ENCODE peak calls at places on chromosome 12, in four cellular contexts. D, M, J and H are unnamed samples.

GRCh38 chr12:30753761-30754382 is 879 bp downstream of the CAPRIN2 start:
- DNase-seq in M (no peak), D (peak; percentile 49), J (no peak), H (no peak)

GRCh38 chr12:110035534-110036104 is 12.7 kb downstream of the C12orf76 start:
- DNase-seq in M (peak; percentile 67), D (no peak), J (no peak), H (no peak)

GRCh38 chr12:89950421-89950820 is 241.8 kb upstream of the ATP2B1 start:
- DNase-seq in D (no peak), J (no peak), M (no peak), H (no peak)

GRCh38 chr12:34218193-34219045 is 196.1 kb downstream of the ALG10 start:
- DNase-seq in D (peak; percentile 87), J (peak; percentile 56), M (peak; percentile 64), H (peak; percentile 1)

GRCh38 chr12:121114019-121114639 is 18.5 kb upstream of the P2RX7 start:
- DNase-seq in M (no peak), J (no peak), D (no peak), H (no peak)

GRCh38 chr12:67519824-67520433 is 128.6 kb upstream of the DYRK2 start:
- DNase-seq in D (peak; percentile 94), M (no peak), J (no peak), H (no peak)

GRCh38 chr12:63967358-63967757 is 122.9 kb downstream of the SRGAP1 start:
- DNase-seq in J (no peak), M (no peak), D (no peak), H (no peak)

GRCh38 chr12:3288690-3289089 is 202.3 kb upstream of the PRMT8 start:
- DNase-seq in J (no peak), M (no peak), D (no peak), H (no peak)

GRCh38 chr12:101001669-101002068 is 207.1 kb downstream of the ANO4 start:
- DNase-seq in D (no peak), M (no peak), J (no peak), H (peak; percentile 33)

GRCh38 chr12:118377005-118377890 is 893 bp downstream of the SUDS3 start:
- DNase-seq in J (no peak), M (no peak), D (peak; percentile 15), H (no peak)

GRCh38 chr12:76542908-76543307 is 16.7 kb downstream of the OSBPL8 start:
- DNase-seq in J (no peak), M (no peak), D (no peak), H (no peak)

GRCh38 chr12:94994312-94994711 is 9.2 kb downstream of the NDUFA12 start:
- DNase-seq in J (no peak), M (no peak), D (no peak), H (no peak)

GRCh38 chr12:106274575-106275081 is 26.8 kb upstream of the CKAP4 start:
- DNase-seq in J (no peak), M (peak; percentile 87), D (no peak), H (no peak)

GRCh38 chr12:69062838-69063237 is 129.9 kb upstream of the CPM start:
- DNase-seq in J (no peak), D (no peak), M (no peak), H (no peak)

GRCh38 chr12:14605401-14605989 is 37.8 kb upstream of the PLBD1 start:
- DNase-seq in J (no peak), D (peak; percentile 19), M (no peak), H (no peak)

GRCh38 chr12:131682511-131682895 is 28.4 kb upstream of the SFSWAP start:
- DNase-seq in M (no peak), D (no peak), J (no peak), H (no peak)

GRCh38 chr12:117334855-117335587 is 26.4 kb downstream of the NOS1 start:
- DNase-seq in J (no peak), D (no peak), M (no peak), H (no peak)

GRCh38 chr12:108457006-108457733 is 57.9 kb upstream of the FICD start:
- DNase-seq in M (peak; percentile 69), D (peak; percentile 91), J (peak; percentile 63), H (peak; percentile 34)

GRCh38 chr12:4011597-4011996 is 138.4 kb upstream of the PARP11 start:
- DNase-seq in D (no peak), J (no peak), M (peak; percentile 98), H (no peak)

DNA sequence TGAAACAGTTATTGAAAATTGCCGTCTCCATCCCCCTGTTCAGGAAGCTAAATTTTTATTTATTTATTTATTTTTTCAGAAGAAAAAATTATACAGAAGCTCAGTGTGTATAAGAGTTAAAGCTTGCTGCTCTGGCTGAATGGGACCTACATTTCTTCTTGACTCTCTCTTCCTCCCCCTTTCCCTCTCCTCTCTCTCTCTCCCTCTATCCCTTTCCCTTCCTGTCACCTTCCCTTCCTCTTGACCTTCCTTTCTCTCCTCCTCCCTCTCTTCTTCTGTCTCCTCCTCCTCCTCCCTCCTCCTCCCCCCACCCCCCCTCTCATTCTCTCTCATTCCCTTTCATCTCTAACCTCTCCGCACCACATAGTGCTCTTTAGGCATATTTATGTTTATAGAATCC is 39.1 kb downstream of the APAF1 start:
- DNase-seq in M (no peak), D (no peak), J (no peak), H (no peak)
- H2AFZ ChIP-seq in M (no peak overlapping the region), D (no peak overlapping the region), J (no peak overlapping the region), H (no peak overlapping the region)

GRCh38 chr12:93226356-93226755 is 151.4 kb upstream of the NUDT4 start:
- DNase-seq in M (no peak), D (no peak), J (no peak), H (no peak)

GRCh38 chr12:93219947-93220346 is 157.8 kb upstream of the NUDT4 start:
- DNase-seq in D (no peak), M (no peak), J (no peak), H (no peak)

GRCh38 chr12:93225094-93225493 is 152.6 kb upstream of the NUDT4 start:
- DNase-seq in D (no peak), M (no peak), J (no peak), H (no peak)

GRCh38 chr12:93221841-93222240 is 155.9 kb upstream of the NUDT4 start:
- DNase-seq in J (no peak), D (no peak), M (peak; percentile 71), H (no peak)

GRCh38 chr12:93223440-93224426 is 154.0 kb upstream of the NUDT4 start:
- DNase-seq in D (no peak), J (no peak), M (no peak), H (no peak)
- TF ChIP-seq JUNB in D (no peak), J (no peak), M (no peak), H (no peak)

GRCh38 chr12:51974646-51975045 is 23.1 kb downstream of the ACVR1B start:
- DNase-seq in M (no peak), J (no peak), D (no peak), H (no peak)
- H3K4me1 ChIP-seq in M (peaks cover 77% of the 10 kb centered on the region), J (peaks cover 44% of the 10 kb centered on the region), D (peaks cover 12% of the 10 kb centered on the region), H (peaks cover 30% of the 10 kb centered on the region)

DNA sequence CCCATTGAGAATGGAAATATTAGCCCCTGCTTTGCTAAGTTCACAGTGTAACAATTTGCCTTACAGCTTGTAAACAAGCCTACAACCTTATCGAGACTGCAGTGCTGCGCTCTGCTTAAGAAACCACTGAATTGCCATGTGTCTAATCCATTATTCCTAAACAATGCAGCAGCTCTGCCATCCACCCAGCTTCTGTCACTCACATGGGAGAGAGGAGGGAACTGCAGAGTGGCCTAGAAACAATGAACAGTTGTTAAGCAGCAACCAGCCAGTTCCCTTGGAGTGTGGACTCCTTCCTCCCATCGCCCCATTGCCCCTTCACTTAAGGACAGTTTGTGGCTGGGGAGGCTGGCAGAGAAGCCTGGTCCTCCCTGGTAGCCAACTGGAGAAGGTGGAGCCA is 42.9 kb downstream of the TESPA1 start:
- DNase-seq in D (no peak), M (no peak), J (no peak), H (no peak)
- H2AFZ ChIP-seq in D (peak overlapping the region; percentile 66), M (no peak overlapping the region), J (peak overlapping the region; percentile 34), H (no peak overlapping the region)

DNA sequence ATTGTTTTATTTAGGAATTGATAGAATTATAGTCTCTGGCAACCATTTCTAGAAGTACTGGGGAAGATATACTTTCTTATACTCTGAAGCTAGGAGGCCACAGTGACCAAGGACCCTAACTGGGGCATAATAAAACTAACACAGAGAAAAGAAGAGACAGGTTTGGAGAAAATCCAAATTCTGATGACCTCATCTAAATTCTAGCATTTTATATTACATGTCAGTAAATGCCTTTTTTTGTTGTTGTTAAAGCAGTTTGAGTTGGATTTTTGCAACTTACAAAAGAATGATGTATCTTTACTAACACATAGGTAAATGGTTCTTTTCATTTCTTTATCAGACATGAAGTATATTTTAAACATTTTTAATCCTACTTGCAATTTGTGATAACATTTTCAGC is 933.3 kb downstream of the TMTC2 start:
- DNase-seq in M (no peak), J (no peak), D (no peak), H (no peak)
- TF ChIP-seq JUNB in M (no peak), J (no peak), D (no peak), H (no peak)

GRCh38 chr12:6463858-6464257 is 6.6 kb downstream of the VAMP1 start:
- DNase-seq in J (no peak), M (no peak), D (no peak), H (no peak)

GRCh38 chr12:6463211-6463610 is 7.3 kb downstream of the VAMP1 start:
- DNase-seq in J (no peak), D (no peak), M (no peak), H (no peak)

GRCh38 chr12:6464531-6464930 is 5.9 kb downstream of the VAMP1 start:
- DNase-seq in J (no peak), M (no peak), D (no peak), H (no peak)

GRCh38 chr12:6466184-6466573 is 4.3 kb downstream of the VAMP1 start:
- DNase-seq in M (no peak), D (no peak), J (no peak), H (no peak)

GRCh38 chr12:6465467-6466183 is 4.9 kb downstream of the VAMP1 start:
- DNase-seq in J (peak; percentile 39), M (peak; percentile 56), D (peak; percentile 92), H (no peak)
- H3K4me1 ChIP-seq in J (peaks cover 8% of the 10 kb centered on the region), M (peaks cover 29% of the 10 kb centered on the region), D (peaks cover 10% of the 10 kb centered on the region), H (peaks cover 43% of the 10 kb centered on the region)

GRCh38 chr12:13099910-13100609 is 3.4 kb downstream of the GSG1 start:
- DNase-seq in D (no peak), J (no peak), M (no peak), H (no peak)
- H2AFZ ChIP-seq in D (peak overlapping the region; percentile 87), J (no peak overlapping the region), M (no peak overlapping the region), H (no peak overlapping the region)

DNA sequence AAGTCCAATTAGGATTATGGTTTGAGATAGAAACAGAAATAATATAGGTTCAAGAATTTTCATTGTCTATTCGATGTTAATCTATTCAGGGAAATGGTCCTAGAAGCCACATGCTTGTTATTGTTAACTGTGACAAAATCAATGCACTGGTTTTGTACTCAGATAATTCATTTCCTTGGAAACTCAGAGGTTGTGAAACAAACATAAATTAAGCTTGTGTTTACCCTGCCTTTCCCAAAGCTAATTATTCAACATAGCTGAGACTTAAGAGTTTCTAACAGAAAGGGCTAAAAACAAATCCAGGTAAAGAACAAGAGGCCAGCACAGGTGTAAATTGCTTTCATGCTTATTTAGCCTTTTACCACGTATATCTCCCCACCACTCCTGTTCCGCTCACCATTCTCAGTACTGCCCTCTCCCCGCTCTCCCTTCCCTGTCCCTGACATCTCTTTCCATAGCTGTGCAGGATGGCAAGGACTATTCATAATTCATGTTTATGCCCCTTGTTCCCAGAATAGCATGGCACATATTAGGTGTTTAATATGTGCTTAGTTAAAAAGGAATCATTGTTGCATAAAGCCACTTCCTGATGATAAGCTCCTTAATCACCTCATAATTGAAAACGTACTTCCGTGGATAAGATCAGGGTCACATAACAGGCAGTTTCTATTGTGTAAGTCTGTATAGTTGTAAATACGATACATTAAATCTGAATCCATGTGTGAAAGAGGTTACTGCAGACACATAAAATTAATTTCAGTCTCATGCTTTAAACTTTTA is 131.8 kb upstream of the USP15 start:
- DNase-seq in J (no peak), D (no peak), M (no peak), H (no peak)
- TF ChIP-seq JUNB in J (no peak), D (no peak), M (no peak), H (no peak)

GRCh38 chr12:6322969-6323339 is 12.5 kb downstream of the PLEKHG6 start:
- DNase-seq in J (no peak), D (no peak), M (no peak), H (no peak)
- H3K4me1 ChIP-seq in J (peaks cover 16% of the 10 kb centered on the region), D (peaks cover 39% of the 10 kb centered on the region), M (peaks cover 46% of the 10 kb centered on the region), H (peaks cover 31% of the 10 kb centered on the region)